ENCODE peak calls at places on chromosomes 5 and 9, in eight cellular contexts. R, P, Z, H, G, A, N and F are unnamed samples.

GRCh38 chr9:90805006-90805993 is 3.7 kb downstream of the SYK start:
- DNase-seq in R (peak; percentile 73), P (no peak), Z (peak; percentile 47), H (no peak), G (peak; percentile 16), A (no peak), N (no peak), F (no peak)

GRCh38 chr9:136671254-136671614 is 8.5 kb downstream of the EGFL7 start:
- DNase-seq in R (no peak), P (no peak), Z (no peak), H (no peak), G (peak; percentile 58), A (no peak), N (no peak), F (no peak)

GRCh38 chr5:65356274-65356673 is 125.4 kb downstream of the ADAMTS6 start:
- DNase-seq in R (no peak), P (no peak), Z (no peak), H (no peak), G (no peak), A (no peak), N (no peak), F (no peak)

GRCh38 chr9:124954255-124954654 is 13.4 kb upstream of the GOLGA1 start:
- DNase-seq in R (no peak), P (no peak), Z (no peak), H (no peak), G (no peak), A (no peak), N (no peak), F (no peak)

GRCh38 chr5:122089614-122090013 is 11.6 kb upstream of the LOX start:
- DNase-seq in R (no peak), P (peak; percentile 66), Z (no peak), H (no peak), G (no peak), A (no peak), N (no peak), F (no peak)

GRCh38 chr5:72108200-72109050 is 1.1 kb downstream of the MAP1B start:
- DNase-seq in R (peak; percentile 25), P (peak; percentile 84), Z (peak; percentile 70), H (no peak), G (peak; percentile 69), A (no peak), N (no peak), F (peak; percentile 85)

GRCh38 chr5:132134384-132134783 is 60.8 kb downstream of the CSF2 start:
- DNase-seq in R (no peak), P (no peak), Z (no peak), H (no peak), G (no peak), A (no peak), N (no peak), F (no peak)

GRCh38 chr5:17808566-17808965 is 174.3 kb downstream of the TAF11L14 start:
- DNase-seq in R (no peak), P (no peak), Z (no peak), H (no peak), G (no peak), A (no peak), N (no peak), F (no peak)

GRCh38 chr9:65411336-65411735 is 126.3 kb upstream of the FOXD4L5 start:
- DNase-seq in R (no peak), P (no peak), Z (no peak), H (no peak), G (no peak), A (no peak), N (no peak), F (no peak)

GRCh38 chr5:175889910-175890684 is 18.7 kb downstream of the CPLX2 start:
- DNase-seq in R (peak; percentile 91), P (no peak), Z (peak; percentile 76), H (no peak), G (peak; percentile 22), A (no peak), N (no peak), F (no peak)

GRCh38 chr5:90248640-90249039 is 160.9 kb downstream of the CETN3 start:
- DNase-seq in R (no peak), P (no peak), Z (no peak), H (no peak), G (no peak), A (no peak), N (no peak), F (no peak)

GRCh38 chr5:109753279-109753678 is 63.6 kb downstream of the MAN2A1 start:
- DNase-seq in R (no peak), P (no peak), Z (no peak), H (no peak), G (no peak), A (no peak), N (no peak), F (no peak)

GRCh38 chr9:110531776-110532175 is 47.8 kb downstream of the SVEP1 start:
- DNase-seq in R (no peak), P (no peak), Z (no peak), H (no peak), G (no peak), A (no peak), N (no peak), F (no peak)

GRCh38 chr5:54646285-54647101 is 128.9 kb downstream of the SNX18 start:
- DNase-seq in R (peak; percentile 39), P (peak; percentile 93), Z (peak; percentile 84), H (peak; percentile 46), G (peak; percentile 42), A (peak; percentile 82), N (peak; percentile 30), F (peak; percentile 88)